ENCODE peak calls at places on chromosomes 7 and 10, in five cellular contexts. Z is GM12891, B is HCT116, Y is sigmoid colon, X is prostate gland. V is an unnamed sample.

GRCh38 chr7:73971701-73972341 is 56.2 kb upstream of the ELN start:
- DNase-seq in Z (no peak), B (peak), Y (no peak), X (no peak), V (no peak)

GRCh38 chr7:155312108-155312507 is 14.4 kb downstream of the INSIG1 start:
- DNase-seq in Z (no peak), B (no peak), Y (no peak), X (no peak), V (no peak)

GRCh38 chr10:100715445-100716385 is 29.7 kb upstream of the PAX2 start:
- DNase-seq in Z (no peak), B (no peak), Y (peak), X (no peak), V (no peak)

GRCh38 chr10:101933976-101934375 is 90.4 kb upstream of the KCNIP2 start:
- DNase-seq in Z (no peak), B (no peak), Y (no peak), X (no peak), V (no peak)

GRCh38 chr7:52540041-52540440 is 495.4 kb upstream of the POM121L12 start:
- DNase-seq in Z (no peak), B (no peak), Y (no peak), X (no peak), V (no peak)

GRCh38 chr10:97974108-97974507 is 56.3 kb downstream of the CRTAC1 start:
- DNase-seq in Z (no peak), B (no peak), Y (no peak), X (no peak), V (no peak)

GRCh38 chr10:64115913-64116643 is 594.9 kb downstream of the REEP3 start:
- DNase-seq in Z (peak), B (no peak), Y (no peak), X (no peak), V (no peak)

GRCh38 chr7:77426521-77427051 is 10.4 kb upstream of the GSAP start:
- DNase-seq in Z (no peak), B (no peak), Y (no peak), X (no peak), V (no peak)

GRCh38 chr7:949021-949934 is 5.2 kb downstream of the ADAP1 start:
- DNase-seq in Z (no peak), B (no peak), Y (peak), X (no peak), V (no peak)

GRCh38 chr7:152383341-152384234 is 52.2 kb downstream of the KMT2C start:
- DNase-seq in Z (no peak), B (no peak), Y (no peak), X (no peak), V (no peak)

GRCh38 chr7:129412501-129412900 is 21.7 kb upstream of the STRIP2 start:
- DNase-seq in Z (no peak), B (no peak), Y (no peak), X (no peak), V (no peak)

GRCh38 chr7:3544202-3544601 is 243.2 kb downstream of the SDK1 start:
- DNase-seq in Z (no peak), B (no peak), Y (no peak), X (no peak), V (no peak)

GRCh38 chr7:32890010-32890552 is 1.5 kb downstream of the KBTBD2 start:
- DNase-seq in Z (no peak), B (no peak), Y (no peak), X (peak), V (no peak)

GRCh38 chr7:35646289-35647033 is 48.5 kb downstream of the HERPUD2 start:
- DNase-seq in Z (no peak), B (no peak), Y (no peak), X (no peak), V (no peak)

GRCh38 chr10:69732147-69732825 is 69.4 kb upstream of the COL13A1 start:
- DNase-seq in Z (no peak), B (no peak), Y (peak), X (no peak), V (no peak)

GRCh38 chr7:74012842-74013249 is 15.1 kb upstream of the ELN start:
- DNase-seq in Z (peak), B (no peak), Y (no peak), X (no peak), V (peak)

GRCh38 chr10:85124592-85124991 is 796.2 kb downstream of the CCSER2 start:
- DNase-seq in Z (no peak), B (no peak), Y (no peak), X (no peak), V (no peak)

GRCh38 chr7:12127490-12127889 is 83.6 kb upstream of the TMEM106B start:
- DNase-seq in Z (no peak), B (no peak), Y (no peak), X (no peak), V (no peak)

GRCh38 chr10:96473866-96474265 is 39.9 kb downstream of the TLL2 start:
- DNase-seq in Z (no peak), B (no peak), Y (no peak), X (no peak), V (no peak)

GRCh38 chr10:83078160-83078559 is 1061.1 kb upstream of the GHITM start:
- DNase-seq in Z (no peak), B (no peak), Y (no peak), X (no peak), V (no peak)

GRCh38 chr10:43888551-43888950 is 239.9 kb upstream of the ZNF32 start:
- DNase-seq in Z (no peak), B (no peak), Y (no peak), X (no peak), V (no peak)

GRCh38 chr7:101550641-101551531 is 78.2 kb downstream of the MYL10 start:
- DNase-seq in Z (no peak), B (no peak), Y (peak), X (no peak), V (no peak)

GRCh38 chr7:40202851-40203250 is 68.0 kb downstream of the SUGCT start:
- DNase-seq in Z (no peak), B (no peak), Y (no peak), X (no peak), V (no peak)

GRCh38 chr10:111821876-111822275 is 361.7 kb downstream of the GPAM start:
- DNase-seq in Z (no peak), B (no peak), Y (no peak), X (no peak), V (no peak)

GRCh38 chr7:11706666-11707605 is 125.1 kb downstream of the THSD7A start:
- DNase-seq in Z (no peak), B (no peak), Y (no peak), X (peak), V (no peak)

GRCh38 chr7:112937651-112938390 is 147.6 kb upstream of the TMEM168 start:
- DNase-seq in Z (no peak), B (no peak), Y (no peak), X (no peak), V (no peak)

GRCh38 chr10:14671383-14671782 is 103.3 kb downstream of the FAM107B start:
- DNase-seq in Z (no peak), B (no peak), Y (no peak), X (no peak), V (no peak)

GRCh38 chr7:126996659-126997058 is 256.1 kb downstream of the GRM8 start:
- DNase-seq in Z (no peak), B (no peak), Y (no peak), X (no peak), V (no peak)

GRCh38 chr10:1345368-1345767 is 289.2 kb downstream of the WDR37 start:
- DNase-seq in Z (no peak), B (no peak), Y (no peak), X (no peak), V (no peak)

GRCh38 chr7:157553256-157553655 is 216.5 kb downstream of the DNAJB6 start:
- DNase-seq in Z (no peak), B (no peak), Y (no peak), X (no peak), V (no peak)

GRCh38 chr7:150322114-150322832 is 882 bp upstream of the LRRC61 start:
- DNase-seq in Z (no peak), B (no peak), Y (no peak), X (no peak), V (no peak)

GRCh38 chr7:7237978-7238267 is 55.6 kb downstream of the C1GALT1 start:
- DNase-seq in Z (no peak), B (no peak), Y (no peak), X (no peak), V (no peak)

DNA sequence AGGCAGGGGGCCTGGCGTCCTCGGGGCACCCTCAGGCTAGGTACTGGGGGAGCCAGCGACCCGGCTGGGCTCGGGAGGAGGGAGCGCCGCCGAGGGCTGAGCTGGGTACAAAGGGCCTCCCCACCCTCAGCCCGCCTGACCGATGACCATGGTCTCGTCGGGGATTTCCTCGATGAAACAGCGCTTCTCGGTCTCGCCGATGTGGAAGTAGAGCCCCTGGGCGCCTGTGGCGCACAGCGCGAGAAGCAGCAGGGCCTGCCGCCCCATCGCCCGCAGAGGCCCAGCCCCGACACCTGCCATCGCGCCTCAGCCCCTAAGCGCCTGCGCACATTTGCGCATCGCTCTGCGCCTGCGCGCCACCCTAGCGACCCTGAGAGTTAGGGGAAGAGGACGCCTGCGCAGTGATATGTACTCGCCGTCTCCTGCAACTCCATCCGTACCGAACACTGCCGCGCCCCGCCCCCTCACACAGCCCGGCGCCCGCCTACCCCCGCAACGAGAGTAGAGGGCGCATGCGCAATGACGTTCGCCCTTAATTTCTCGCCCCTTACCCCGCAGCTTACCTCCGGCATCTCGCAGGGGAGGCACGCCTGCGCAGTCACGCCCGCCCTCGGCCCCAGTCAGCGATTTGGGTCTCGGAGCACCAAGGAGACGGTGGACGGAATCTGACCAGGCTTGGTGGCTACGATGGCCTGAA is at the start of gene TMED4:
- DNase-seq in Z (peak), B (peak), Y (peak), X (peak), V (peak)
- TF ChIP-seq POLR2A in Z (peak), B (peak), Y (peak), X (peak), V (peak)

GRCh38 chr7:153385502-153385901 is 626.0 kb downstream of the ACTR3B start:
- DNase-seq in Z (no peak), B (no peak), Y (no peak), X (no peak), V (no peak)
- TF ChIP-seq POLR2AphosphoS5 in Z (no peak), B (no peak), Y (no peak), X (no peak), V (no peak)

DNA sequence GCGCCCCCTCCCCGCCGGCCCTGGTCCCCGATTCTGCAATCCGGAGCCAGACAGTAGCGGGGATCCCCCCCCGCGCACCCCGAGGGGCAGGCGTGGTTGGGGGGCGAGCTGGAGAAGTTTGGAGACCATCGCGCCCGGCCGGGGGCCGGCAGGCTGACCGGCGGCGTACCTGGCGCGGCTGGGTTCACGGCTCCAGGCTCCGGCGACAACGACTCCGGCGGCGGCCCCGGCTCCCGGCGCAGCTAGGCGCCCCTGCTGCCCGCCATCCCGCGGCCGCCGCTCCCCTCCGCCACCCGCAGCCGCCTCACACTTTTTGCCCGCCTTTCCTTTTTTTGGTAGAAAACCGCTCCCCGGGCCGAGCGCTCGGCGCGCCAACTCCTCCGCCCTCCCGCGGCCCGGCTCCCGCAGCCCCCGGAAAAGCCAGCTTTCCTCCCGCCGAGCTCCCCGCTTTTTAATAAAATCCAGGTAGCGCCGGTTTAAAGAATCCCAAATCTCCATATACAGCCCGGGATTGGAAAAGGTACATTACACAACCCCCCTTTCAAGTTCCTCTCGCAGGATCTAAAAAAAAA is at the start of gene TNRC18:
- DNase-seq in Z (no peak), B (no peak), Y (peak), X (peak), V (no peak)
- TF ChIP-seq POLR2A in Z (no peak), B (no peak), Y (peak), X (peak), V (no peak)

GRCh38 chr7:16743207-16743606 is 10.3 kb upstream of the TSPAN13 start:
- DNase-seq in Z (no peak), B (no peak), Y (no peak), X (no peak), V (no peak)

GRCh38 chr7:16744518-16745250 is 8.9 kb upstream of the TSPAN13 start:
- DNase-seq in Z (no peak), B (no peak), Y (no peak), X (no peak), V (no peak)

GRCh38 chr7:16742547-16742946 is 11.0 kb upstream of the TSPAN13 start:
- DNase-seq in Z (no peak), B (no peak), Y (no peak), X (no peak), V (no peak)

GRCh38 chr7:16745645-16746044 is 7.9 kb upstream of the TSPAN13 start:
- DNase-seq in Z (no peak), B (no peak), Y (no peak), X (no peak), V (no peak)

DNA sequence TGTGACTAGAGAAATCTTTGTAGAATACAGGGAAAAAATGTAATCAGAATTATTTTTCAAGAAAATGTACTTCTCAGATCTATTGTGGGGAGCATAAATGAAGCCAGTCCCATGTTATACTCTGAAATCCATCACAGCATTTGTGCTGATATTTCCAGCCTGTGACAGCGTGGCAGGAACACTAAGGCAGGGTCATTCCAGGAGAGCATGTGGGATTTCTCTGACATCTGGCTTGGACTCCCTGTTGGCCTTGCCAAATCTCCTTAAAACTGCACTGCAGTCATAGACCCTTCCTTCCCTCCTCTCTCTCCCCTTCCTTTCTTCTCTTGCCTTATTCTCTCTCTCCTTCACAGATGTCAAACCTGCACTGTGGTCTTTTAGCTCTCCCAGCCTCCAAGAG is 6.5 kb upstream of the TSPAN13 start:
- DNase-seq in Z (no peak), B (no peak), Y (no peak), X (no peak), V (no peak)
- TF ChIP-seq POLR2AphosphoS5 in Z (no peak), B (no peak), Y (no peak), X (no peak), V (no peak)

GRCh38 chr10:124408357-124408756 is 10.4 kb downstream of the OAT start:
- DNase-seq in Z (no peak), B (no peak), Y (no peak), X (no peak), V (no peak)

GRCh38 chr10:124401633-124402032 is 17.1 kb downstream of the OAT start:
- DNase-seq in Z (no peak), B (no peak), Y (no peak), X (no peak), V (no peak)

GRCh38 chr10:124407451-124407850 is 11.3 kb downstream of the OAT start:
- DNase-seq in Z (no peak), B (no peak), Y (no peak), X (no peak), V (no peak)

GRCh38 chr10:124402273-124402672 is 16.4 kb downstream of the OAT start:
- DNase-seq in Z (no peak), B (no peak), Y (no peak), X (no peak), V (no peak)

DNA sequence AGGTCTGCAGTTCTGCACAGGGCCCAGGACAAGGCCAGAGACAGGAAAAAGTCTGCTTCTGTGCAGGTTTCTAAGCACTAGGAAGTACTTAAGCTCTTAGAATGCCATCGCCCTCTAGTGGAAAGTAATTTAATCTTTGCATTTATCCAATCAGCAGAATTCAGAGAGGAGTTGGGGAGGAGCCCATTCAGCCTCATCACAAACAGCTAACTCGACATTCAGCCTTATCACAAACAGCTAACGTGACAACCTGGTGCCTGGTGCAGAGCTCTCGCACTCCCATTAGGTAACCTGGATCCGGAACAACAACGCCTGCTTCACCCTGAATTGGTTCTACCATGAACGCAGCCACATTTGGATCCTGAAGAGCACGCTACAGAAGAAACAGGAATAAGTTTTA is 15.2 kb downstream of the OAT start:
- DNase-seq in Z (peak), B (peak), Y (no peak), X (peak), V (no peak)
- TF ChIP-seq POLR2A in Z (no peak), B (no peak), Y (no peak), X (no peak), V (no peak)

GRCh38 chr10:90913774-90914420 is 7.0 kb downstream of the ANKRD1 start:
- DNase-seq in Z (no peak), B (no peak), Y (no peak), X (no peak), V (no peak)
- TF ChIP-seq POLR2AphosphoS5 in Z (no peak), B (no peak), Y (no peak), X (no peak), V (no peak)

GRCh38 chr7:5526190-5527037 is 102.8 kb upstream of the TNRC18 start:
- DNase-seq in Z (no peak), B (no peak), Y (peak), X (peak), V (no peak)
- TF ChIP-seq POLR2A in Z (peak), B (no peak), Y (no peak), X (no peak), V (peak)

DNA sequence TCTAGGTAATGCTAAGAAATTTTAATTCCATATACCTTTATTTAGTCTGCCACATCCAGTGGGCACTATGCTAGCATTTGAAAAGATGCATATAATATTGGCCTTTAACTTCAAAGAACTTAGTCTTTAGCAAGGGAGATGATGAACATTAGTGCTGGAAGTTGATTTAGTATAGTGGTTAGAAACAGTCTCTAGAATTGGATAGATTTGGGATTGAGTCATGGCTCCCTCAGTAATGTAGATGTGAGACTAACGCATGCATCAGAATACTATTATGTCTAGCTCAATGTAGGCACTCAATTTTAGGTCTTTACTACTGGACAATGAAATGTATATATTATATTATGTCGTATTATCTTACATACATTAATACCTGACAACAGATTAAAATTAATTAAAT is 5.8 kb downstream of the DKK1 start:
- DNase-seq in Z (no peak), B (no peak), Y (no peak), X (no peak), V (no peak)
- TF ChIP-seq POLR2AphosphoS5 in Z (no peak), B (no peak), Y (no peak), X (no peak), V (no peak)